ENCODE peak calls at places on chromosomes 16 and 17, in seven cellular contexts. U, J, E, X, N, W and Y are unnamed samples.

GRCh38 chr17:78173025-78173715 is 4.8 kb downstream of the SYNGR2 start:
- DNase-seq in U (no peak), J (no peak), E (no peak), X (peak), N (no peak), W (no peak), Y (peak)

GRCh38 chr16:425740-426114 is 278 bp downstream of the RAB11FIP3 start:
- DNase-seq in U (no peak), J (no peak), E (no peak), X (no peak), N (no peak), W (no peak), Y (no peak)

GRCh38 chr17:15456972-15457722 is 10.3 kb downstream of the CDRT4 start:
- DNase-seq in U (no peak), J (peak), E (peak), X (peak), N (peak), W (peak), Y (peak)

GRCh38 chr17:35801583-35802224 is 6.3 kb upstream of the MMP28 start:
- DNase-seq in U (no peak), J (peak), E (peak), X (peak), N (peak), W (peak), Y (peak)

GRCh38 chr17:43671075-43671692 is 9.5 kb upstream of the MEOX1 start:
- DNase-seq in U (no peak), J (no peak), E (peak), X (no peak), N (no peak), W (no peak), Y (no peak)

GRCh38 chr17:37043201-37043600 is 94.4 kb downstream of the AATF start:
- DNase-seq in U (no peak), J (no peak), E (no peak), X (no peak), N (peak), W (no peak), Y (peak)

GRCh38 chr17:78130439-78131101 is at the start of gene TMC8:
- DNase-seq in U (peak), J (peak), E (no peak), X (peak), N (no peak), W (no peak), Y (peak)

GRCh38 chr17:78993241-78993956 is 13.7 kb upstream of the LGALS3BP start:
- DNase-seq in U (peak), J (no peak), E (peak), X (peak), N (peak), W (peak), Y (no peak)

GRCh38 chr16:23310217-23310616 is 8.1 kb downstream of the SCNN1B start:
- DNase-seq in U (no peak), J (no peak), E (no peak), X (no peak), N (no peak), W (no peak), Y (no peak)

GRCh38 chr17:82295472-82295814 is 21.9 kb upstream of the CSNK1D start:
- DNase-seq in U (no peak), J (no peak), E (no peak), X (no peak), N (no peak), W (no peak), Y (no peak)

GRCh38 chr16:53952215-53953208 is 248.6 kb downstream of the FTO start:
- DNase-seq in U (no peak), J (no peak), E (no peak), X (no peak), N (peak), W (no peak), Y (peak)

GRCh38 chr17:77636835-77637806 is 321.4 kb upstream of the TNRC6C start:
- DNase-seq in U (no peak), J (no peak), E (no peak), X (no peak), N (no peak), W (no peak), Y (no peak)

GRCh38 chr17:17681744-17682292 is 560 bp downstream of the RAI1 start:
- DNase-seq in U (peak), J (peak), E (no peak), X (peak), N (no peak), W (peak), Y (no peak)

GRCh38 chr16:71722801-71723536 is 1.5 kb downstream of the PHLPP2 start:
- DNase-seq in U (peak), J (peak), E (peak), X (peak), N (peak), W (peak), Y (peak)

GRCh38 chr17:48492401-48493298 is 38.2 kb downstream of the HOXB1 start:
- DNase-seq in U (peak), J (peak), E (peak), X (peak), N (peak), W (peak), Y (no peak)

GRCh38 chr16:5056347-5056746 is 9.4 kb downstream of the C16orf89 start:
- DNase-seq in U (no peak), J (no peak), E (no peak), X (no peak), N (peak), W (no peak), Y (peak)

GRCh38 chr17:19382581-19383444 is 4.2 kb downstream of the MFAP4 start:
- DNase-seq in U (no peak), J (no peak), E (no peak), X (no peak), N (no peak), W (peak), Y (no peak)

GRCh38 chr17:42573095-42573494 is 4.4 kb downstream of the PSMC3IP start:
- DNase-seq in U (no peak), J (no peak), E (no peak), X (no peak), N (no peak), W (no peak), Y (no peak)

GRCh38 chr17:7204335-7204734 is 15.3 kb downstream of the DLG4 start:
- DNase-seq in U (no peak), J (no peak), E (no peak), X (no peak), N (no peak), W (no peak), Y (no peak)

GRCh38 chr16:81495321-81496234 is 51.0 kb downstream of the CMIP start:
- DNase-seq in U (no peak), J (peak), E (no peak), X (peak), N (no peak), W (peak), Y (no peak)

GRCh38 chr17:601462-602303 is 113.0 kb downstream of the VPS53 start:
- DNase-seq in U (no peak), J (no peak), E (no peak), X (no peak), N (peak), W (peak), Y (peak)

GRCh38 chr17:32015245-32016013 is 8.2 kb downstream of the LRRC37B start:
- DNase-seq in U (no peak), J (peak), E (no peak), X (no peak), N (peak), W (no peak), Y (no peak)

GRCh38 chr17:44547625-44548297 is 9.5 kb upstream of the FZD2 start:
- DNase-seq in U (no peak), J (no peak), E (no peak), X (peak), N (peak), W (no peak), Y (no peak)

GRCh38 chr16:57708168-57708567 is 13.6 kb downstream of the DRC7 start:
- DNase-seq in U (no peak), J (no peak), E (no peak), X (no peak), N (no peak), W (no peak), Y (no peak)

GRCh38 chr17:68771867-68772515 is 170.8 kb upstream of the FAM20A start:
- DNase-seq in U (no peak), J (no peak), E (peak), X (no peak), N (peak), W (no peak), Y (peak)

GRCh38 chr16:2468725-2469398 is 2.2 kb upstream of the NTN3 start:
- DNase-seq in U (no peak), J (no peak), E (no peak), X (peak), N (no peak), W (no peak), Y (no peak)

GRCh38 chr17:35094902-35095301 is 24.8 kb downstream of the RAD51D start:
- DNase-seq in U (no peak), J (no peak), E (peak), X (no peak), N (peak), W (no peak), Y (no peak)

GRCh38 chr17:27622914-27623313 is 8.1 kb upstream of the LGALS9 start:
- DNase-seq in U (no peak), J (peak), E (no peak), X (no peak), N (no peak), W (no peak), Y (no peak)

GRCh38 chr16:67199011-67199807 is at the start of gene ELMO3:
- DNase-seq in U (peak), J (no peak), E (no peak), X (no peak), N (no peak), W (no peak), Y (no peak)

GRCh38 chr16:70778901-70779309 is 22.1 kb downstream of the VAC14 start:
- DNase-seq in U (no peak), J (peak), E (peak), X (peak), N (peak), W (peak), Y (no peak)

GRCh38 chr16:28609631-28610594 is at the start of gene SULT1A1:
- DNase-seq in U (peak), J (peak), E (no peak), X (peak), N (peak), W (peak), Y (no peak)

GRCh38 chr17:39014795-39015545 is 47.8 kb upstream of the FBXO47 start:
- DNase-seq in U (no peak), J (no peak), E (no peak), X (no peak), N (no peak), W (no peak), Y (no peak)

GRCh38 chr17:7438050-7438614 is 1.2 kb upstream of the FGF11 start:
- DNase-seq in U (peak), J (peak), E (no peak), X (peak), N (no peak), W (peak), Y (no peak)

GRCh38 chr16:4021070-4021779 is 95.0 kb downstream of the ADCY9 start:
- DNase-seq in U (peak), J (no peak), E (no peak), X (no peak), N (no peak), W (no peak), Y (no peak)

GRCh38 chr16:3454093-3454492 is 10.6 kb downstream of the NAA60 start:
- DNase-seq in U (no peak), J (no peak), E (no peak), X (no peak), N (no peak), W (no peak), Y (no peak)

GRCh38 chr16:50961944-50962343 is 189.1 kb downstream of the SALL1 start:
- DNase-seq in U (no peak), J (no peak), E (no peak), X (no peak), N (no peak), W (no peak), Y (peak)

GRCh38 chr16:65281636-65282035 is 159.8 kb upstream of the CDH11 start:
- DNase-seq in U (no peak), J (no peak), E (no peak), X (no peak), N (no peak), W (no peak), Y (no peak)

GRCh38 chr17:72608436-72608835 is 484.1 kb downstream of the SLC39A11 start:
- DNase-seq in U (no peak), J (no peak), E (no peak), X (no peak), N (no peak), W (no peak), Y (no peak)

GRCh38 chr16:10994571-10994970 is 50.2 kb downstream of the CLEC16A start:
- DNase-seq in U (no peak), J (no peak), E (no peak), X (no peak), N (no peak), W (no peak), Y (no peak)

GRCh38 chr16:10997485-10997884 is 53.1 kb downstream of the CLEC16A start:
- DNase-seq in U (no peak), J (no peak), E (no peak), X (no peak), N (no peak), W (no peak), Y (no peak)

GRCh38 chr16:10992797-10993196 is 48.4 kb downstream of the CLEC16A start:
- DNase-seq in U (no peak), J (no peak), E (peak), X (no peak), N (peak), W (peak), Y (no peak)

GRCh38 chr16:10993649-10994048 is 49.3 kb downstream of the CLEC16A start:
- DNase-seq in U (no peak), J (no peak), E (no peak), X (no peak), N (no peak), W (no peak), Y (no peak)

DNA sequence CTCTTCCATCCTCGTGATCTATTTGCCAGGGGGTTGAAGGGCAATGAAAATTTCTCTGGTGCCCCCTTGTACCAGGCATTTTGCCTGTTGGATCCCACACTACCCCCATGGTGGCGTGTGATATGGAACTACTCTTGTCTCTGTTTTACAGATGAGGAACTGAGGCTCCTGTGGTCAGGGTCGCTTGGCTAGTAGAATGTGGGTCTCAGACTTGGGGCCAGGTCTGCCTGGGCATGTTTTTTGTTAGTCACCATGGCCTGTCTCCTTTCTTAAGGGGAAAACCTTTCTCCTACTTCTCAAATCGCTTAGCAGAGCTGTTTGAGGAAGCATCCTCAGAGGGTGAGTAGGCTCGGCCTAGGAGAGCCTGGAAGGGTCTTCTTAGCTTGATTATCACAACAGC is 51.2 kb downstream of the CLEC16A start:
- DNase-seq in U (no peak), J (no peak), E (no peak), X (no peak), N (no peak), W (no peak), Y (no peak)
- H3K4me3 ChIP-seq in U (no peak), J (no peak), E (no peak), X (no peak), N (no peak), W (no peak), Y (no peak)

DNA sequence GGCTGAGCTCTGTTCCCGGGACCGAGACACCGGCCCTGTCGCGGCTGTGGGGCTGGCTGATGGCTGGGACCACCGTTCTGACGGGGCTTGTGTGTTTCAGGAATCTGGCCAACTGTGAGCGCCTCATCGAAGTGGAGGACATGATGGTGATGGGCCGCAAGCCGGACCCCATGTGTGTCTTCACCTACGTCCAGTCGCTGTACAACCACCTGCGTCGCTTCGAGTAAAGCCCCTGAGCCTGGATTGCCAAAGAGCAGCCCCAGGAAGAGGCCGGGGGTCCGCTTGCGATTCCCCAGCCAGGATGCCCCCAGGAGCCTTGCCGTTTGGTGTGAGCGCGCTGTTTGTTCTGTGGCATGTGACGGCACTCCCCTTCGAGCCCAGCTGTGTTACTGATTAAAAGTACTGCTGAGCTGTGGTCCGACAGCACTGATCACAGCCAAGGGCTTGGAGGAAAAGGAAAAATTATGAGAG is 23.0 kb downstream of the SMTNL2 start:
- DNase-seq in U (no peak), J (peak), E (no peak), X (no peak), N (peak), W (peak), Y (no peak)
- H3K4me3 ChIP-seq in U (no peak), J (peak), E (no peak), X (no peak), N (no peak), W (no peak), Y (no peak)

GRCh38 chr16:89639385-89639784 is 18.1 kb downstream of the CHMP1A start:
- DNase-seq in U (no peak), J (no peak), E (no peak), X (no peak), N (no peak), W (no peak), Y (no peak)

GRCh38 chr16:89638455-89638854 is 19.1 kb downstream of the CHMP1A start:
- DNase-seq in U (no peak), J (no peak), E (no peak), X (no peak), N (no peak), W (no peak), Y (no peak)

GRCh38 chr16:89642574-89642973 is 14.9 kb downstream of the CHMP1A start:
- DNase-seq in U (no peak), J (no peak), E (no peak), X (no peak), N (no peak), W (no peak), Y (no peak)

GRCh38 chr16:89643769-89644300 is 13.7 kb downstream of the CHMP1A start:
- DNase-seq in U (no peak), J (no peak), E (no peak), X (no peak), N (no peak), W (no peak), Y (no peak)

DNA sequence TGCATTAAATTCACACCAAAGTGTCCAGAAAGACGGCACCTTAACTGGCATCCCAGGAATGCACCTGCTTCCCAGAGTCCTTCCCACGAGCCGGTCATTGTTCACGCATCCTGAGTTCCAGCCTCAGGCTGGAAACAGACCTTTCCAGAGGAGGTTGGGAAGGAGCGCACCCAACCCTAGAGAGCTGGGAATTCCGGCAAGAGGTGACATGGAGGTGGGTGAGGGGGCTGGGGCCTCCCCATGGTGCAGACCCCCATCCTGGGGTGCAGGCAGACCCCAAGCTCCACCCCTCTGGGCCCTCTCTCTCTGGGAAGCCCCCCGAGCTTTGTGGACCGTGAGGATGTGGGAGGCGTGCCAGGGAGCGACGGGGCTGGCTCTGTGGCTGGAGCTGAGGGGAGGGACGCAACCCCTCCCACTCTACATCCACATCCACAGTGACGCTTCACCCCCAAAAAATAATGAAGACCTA is 15.8 kb downstream of the CHMP1A start:
- DNase-seq in U (no peak), J (no peak), E (no peak), X (no peak), N (no peak), W (no peak), Y (no peak)
- H3K4me3 ChIP-seq in U (no peak), J (no peak), E (no peak), X (no peak), N (no peak), W (no peak), Y (no peak)

GRCh38 chr17:50636145-50636803 is 1.6 kb downstream of the ABCC3 start:
- DNase-seq in U (no peak), J (no peak), E (no peak), X (no peak), N (no peak), W (no peak), Y (no peak)

GRCh38 chr17:50635720-50636144 is 1.1 kb downstream of the ABCC3 start:
- DNase-seq in U (no peak), J (no peak), E (no peak), X (no peak), N (no peak), W (no peak), Y (no peak)

GRCh38 chr17:50634123-50634914 is at the start of gene ABCC3:
- DNase-seq in U (peak), J (peak), E (peak), X (peak), N (no peak), W (peak), Y (no peak)

GRCh38 chr17:50633683-50634082 is 998 bp upstream of the ABCC3 start:
- DNase-seq in U (no peak), J (no peak), E (no peak), X (no peak), N (no peak), W (no peak), Y (no peak)

DNA sequence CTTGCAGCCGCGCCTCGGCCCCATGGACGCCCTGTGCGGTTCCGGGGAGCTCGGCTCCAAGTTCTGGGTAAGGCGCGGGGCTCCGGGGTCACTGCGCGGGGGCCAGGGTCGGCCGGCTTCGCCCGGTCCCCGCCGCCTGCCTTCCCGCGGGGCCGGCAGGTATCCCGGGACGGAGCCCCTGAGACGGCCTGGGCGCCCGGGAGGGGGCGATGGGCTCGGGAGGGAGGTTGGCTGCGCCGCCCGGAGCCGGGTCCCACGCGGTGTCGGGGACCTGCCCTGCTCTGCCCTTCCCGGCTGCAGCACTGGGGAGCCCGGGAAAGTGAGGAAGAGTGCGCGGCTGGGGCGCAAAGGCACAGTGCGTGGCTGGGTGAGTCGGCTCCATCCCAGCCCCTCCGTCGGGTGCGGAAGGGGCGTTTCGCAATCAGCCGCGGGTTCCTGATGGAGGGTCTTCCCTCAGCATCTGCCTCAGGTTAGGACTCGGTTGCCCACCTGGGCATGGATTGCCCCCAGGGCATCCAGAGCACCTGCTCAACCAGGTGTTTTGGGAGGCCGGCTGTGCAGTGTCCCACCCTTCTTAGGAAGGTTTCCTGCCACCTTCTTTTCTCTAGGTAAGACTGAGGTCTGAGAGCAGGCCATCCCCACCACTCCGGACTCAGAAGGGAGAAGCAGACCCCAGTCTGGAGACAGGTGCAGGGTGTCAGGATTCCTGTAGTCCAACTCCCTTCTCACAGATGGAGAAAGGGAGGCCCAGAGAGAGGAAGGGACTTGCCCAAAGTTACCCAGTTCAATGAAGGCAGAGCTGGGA is 436 bp downstream of the ABCC3 start:
- DNase-seq in U (peak), J (no peak), E (no peak), X (no peak), N (no peak), W (no peak), Y (no peak)
- H3K4me3 ChIP-seq in U (peak), J (peak), E (peak), X (peak), N (peak), W (peak), Y (no peak)